ENCODE peak calls at places on chromosomes 4 and X, in ten cellular contexts. C is endothelial cell of umbilical vein, U is psoas muscle, N is endodermal cell, I is K562, Q is H9, F is ovary, H is kidney, B is Peyer's patch, S is mucosa of descending colon. T is an unnamed sample.

GRCh38 chrX:21840199-21840557 is 761 bp downstream of the MBTPS2 start:
- DNase-seq in C (no peak), U (no peak), N (no peak), I (no peak), Q (no peak), F (no peak), H (no peak), B (no peak), S (no peak), T (no peak)

GRCh38 chrX:96707829-96708228 is 23.2 kb downstream of the DIAPH2 start:
- DNase-seq in C (no peak), U (no peak), N (no peak), I (no peak), Q (no peak), F (no peak), H (no peak), B (no peak), S (no peak), T (no peak)

GRCh38 chr4:29805245-29805644 is 914.9 kb upstream of the PCDH7 start:
- DNase-seq in C (no peak), U (no peak), N (peak; percentile 73), I (no peak), Q (no peak), F (no peak), H (no peak), B (no peak), S (no peak), T (no peak)

GRCh38 chr4:7892212-7893019 is 47.2 kb downstream of the AFAP1 start:
- DNase-seq in C (no peak), U (no peak), N (peak; percentile 70), I (no peak), Q (no peak), F (peak; percentile 50), H (peak; percentile 72), B (no peak), S (no peak), T (peak; percentile 30)

GRCh38 chr4:38821739-38822138 is 17.1 kb upstream of the TLR1 start:
- DNase-seq in C (no peak), U (no peak), N (no peak), I (no peak), Q (no peak), F (no peak), H (no peak), B (no peak), S (no peak), T (no peak)

GRCh38 chrX:154378059-154378798 is 866 bp upstream of the EMD start:
- DNase-seq in C (peak; percentile 70), U (peak; percentile 67), N (peak; percentile 73), I (peak; percentile 65), Q (peak; percentile 46), F (peak; percentile 80), H (peak; percentile 99), B (peak; percentile 61), S (peak; percentile 54), T (no peak)

GRCh38 chr4:83644677-83645639 is 109.0 kb downstream of the GPAT3 start:
- DNase-seq in C (peak; percentile 73), U (no peak), N (peak; percentile 59), I (peak; percentile 66), Q (no peak), F (no peak), H (no peak), B (no peak), S (no peak), T (no peak)

GRCh38 chr4:98749206-98749605 is 90.8 kb upstream of the TSPAN5 start:
- DNase-seq in C (no peak), U (no peak), N (no peak), I (no peak), Q (no peak), F (no peak), H (no peak), B (no peak), S (no peak), T (no peak)

GRCh38 chrX:72712094-72712755 is 1.9 kb downstream of the PHKA1 start:
- DNase-seq in C (peak; percentile 1), U (no peak), N (no peak), I (no peak), Q (no peak), F (no peak), H (no peak), B (no peak), S (no peak), T (no peak)

GRCh38 chrX:150627957-150628356 is 59.5 kb downstream of the MTM1 start:
- DNase-seq in C (no peak), U (no peak), N (no peak), I (no peak), Q (no peak), F (no peak), H (no peak), B (no peak), S (no peak), T (no peak)

GRCh38 chr4:158782539-158783360 is 13.9 kb downstream of the FNIP2 start:
- DNase-seq in C (peak; percentile 54), U (no peak), N (no peak), I (no peak), Q (no peak), F (no peak), H (no peak), B (no peak), S (no peak), T (no peak)

GRCh38 chrX:790780-791360 is 160.3 kb downstream of the SHOX start:
- DNase-seq in C (no peak), U (no peak), N (peak; percentile 70), I (no peak), Q (no peak), F (no peak), H (no peak), B (no peak), S (no peak), T (no peak)

GRCh38 chr4:41525129-41525528 is 12.8 kb upstream of the LIMCH1 start:
- DNase-seq in C (peak; percentile 96), U (no peak), N (peak; percentile 71), I (no peak), Q (peak; percentile 58), F (no peak), H (no peak), B (no peak), S (no peak), T (peak; percentile 90)

GRCh38 chrX:48090123-48090522 is 18.7 kb upstream of the ZNF630 start:
- DNase-seq in C (no peak), U (no peak), N (no peak), I (no peak), Q (no peak), F (no peak), H (no peak), B (no peak), S (no peak), T (no peak)

GRCh38 chrX:116863029-116863428 is 400.3 kb upstream of the CT83 start:
- DNase-seq in C (no peak), U (no peak), N (no peak), I (no peak), Q (no peak), F (no peak), H (no peak), B (no peak), S (no peak), T (no peak)

GRCh38 chrX:116862340-116862739 is 399.6 kb upstream of the CT83 start:
- DNase-seq in C (no peak), U (no peak), N (no peak), I (no peak), Q (no peak), F (no peak), H (no peak), B (no peak), S (no peak), T (no peak)
- H3K4me1 ChIP-seq in C (no peaks in the 10 kb centered on the region), U (no peaks in the 10 kb centered on the region), N (no peaks in the 10 kb centered on the region), I (no peaks in the 10 kb centered on the region), Q (no peaks in the 10 kb centered on the region), F (no peaks in the 10 kb centered on the region), H (no peaks in the 10 kb centered on the region), B (no peaks in the 10 kb centered on the region), S (no peaks in the 10 kb centered on the region), T (no peaks in the 10 kb centered on the region)

GRCh38 chr4:16224669-16225068 is 1.6 kb downstream of the TAPT1 start:
- DNase-seq in C (no peak), U (no peak), N (no peak), I (no peak), Q (no peak), F (no peak), H (no peak), B (no peak), S (no peak), T (no peak)
- H3K4me1 ChIP-seq in C (peaks cover 15% of the 10 kb centered on the region), U (peaks cover 55% of the 10 kb centered on the region), N (peaks cover 3% of the 10 kb centered on the region), I (peaks cover 6% of the 10 kb centered on the region), Q (peaks cover 4% of the 10 kb centered on the region), F (peaks cover 7% of the 10 kb centered on the region), H (peaks cover 27% of the 10 kb centered on the region), B (no peaks in the 10 kb centered on the region), S (peaks cover 31% of the 10 kb centered on the region), T (no peaks in the 10 kb centered on the region)

GRCh38 chr4:145531791-145532190 is 50.1 kb downstream of the SMAD1 start:
- DNase-seq in C (no peak), U (no peak), N (no peak), I (no peak), Q (no peak), F (no peak), H (no peak), B (no peak), S (no peak), T (no peak)

GRCh38 chr4:145530189-145530588 is 48.5 kb downstream of the SMAD1 start:
- DNase-seq in C (no peak), U (no peak), N (no peak), I (no peak), Q (no peak), F (no peak), H (no peak), B (no peak), S (no peak), T (no peak)

GRCh38 chr4:145528601-145529000 is 46.9 kb downstream of the SMAD1 start:
- DNase-seq in C (no peak), U (no peak), N (no peak), I (no peak), Q (no peak), F (no peak), H (no peak), B (no peak), S (no peak), T (no peak)

GRCh38 chr4:145531193-145531592 is 49.5 kb downstream of the SMAD1 start:
- DNase-seq in C (no peak), U (peak; percentile 37), N (no peak), I (no peak), Q (no peak), F (no peak), H (no peak), B (no peak), S (no peak), T (no peak)

DNA sequence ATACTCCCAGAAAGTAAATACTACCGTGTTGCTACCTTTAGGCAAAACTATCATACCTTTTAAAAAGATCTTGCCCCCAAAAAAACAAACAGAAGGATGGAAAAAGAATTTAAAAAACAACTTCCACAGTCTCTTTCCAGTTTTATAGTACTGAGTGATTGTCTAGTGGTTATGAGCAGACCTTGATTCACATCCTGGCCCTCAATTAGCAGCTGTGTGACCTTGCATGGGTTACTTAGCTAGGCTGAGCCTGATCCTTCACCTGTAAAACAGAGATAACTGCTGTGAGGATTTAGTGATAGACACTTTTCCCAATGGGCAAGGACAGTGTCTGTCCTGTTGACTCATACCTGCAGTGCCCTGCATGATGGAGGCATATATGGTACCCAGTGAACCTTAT is 49.0 kb downstream of the SMAD1 start:
- DNase-seq in C (no peak), U (no peak), N (no peak), I (no peak), Q (no peak), F (no peak), H (no peak), B (no peak), S (no peak), T (no peak)
- H3K4me1 ChIP-seq in C (peaks cover 16% of the 10 kb centered on the region), U (peaks cover 45% of the 10 kb centered on the region), N (no peaks in the 10 kb centered on the region), I (no peaks in the 10 kb centered on the region), Q (no peaks in the 10 kb centered on the region), F (no peaks in the 10 kb centered on the region), H (peaks cover 19% of the 10 kb centered on the region), B (no peaks in the 10 kb centered on the region), S (peaks cover under 1% of the 10 kb centered on the region), T (no peaks in the 10 kb centered on the region)

GRCh38 chr4:40452490-40452813 is 117.3 kb downstream of the CHRNA9 start:
- DNase-seq in C (no peak), U (no peak), N (no peak), I (no peak), Q (no peak), F (no peak), H (no peak), B (no peak), S (no peak), T (no peak)
- H3K4me1 ChIP-seq in C (no peaks in the 10 kb centered on the region), U (no peaks in the 10 kb centered on the region), N (no peaks in the 10 kb centered on the region), I (no peaks in the 10 kb centered on the region), Q (peaks cover 5% of the 10 kb centered on the region), F (peaks cover 2% of the 10 kb centered on the region), H (peaks cover 18% of the 10 kb centered on the region), B (no peaks in the 10 kb centered on the region), S (peaks cover 41% of the 10 kb centered on the region), T (no peaks in the 10 kb centered on the region)

T was measured in SJSA1.